ENCODE peak calls at places on chromosomes 5 and 9, in five cellular contexts. One of them, this sample, is unnamed.

GRCh38 chr5:168648576-168648975 is 69.4 kb upstream of the PANK3 start:
- DNase-seq in HCT116: no peak
- DNase-seq in prostate gland: no peak
- DNase-seq in transverse colon: no peak
- DNase-seq in upper lobe of left lung: no peak
- DNase-seq in this sample: no peak

GRCh38 chr9:74609671-74610416 is 112.7 kb downstream of the RORB start:
- DNase-seq in transverse colon: no peak
- DNase-seq in prostate gland: no peak
- DNase-seq in upper lobe of left lung: no peak
- DNase-seq in HCT116: no peak
- DNase-seq in this sample: no peak

GRCh38 chr9:112503170-112503569 is 16.5 kb downstream of the KIAA1958 start:
- DNase-seq in prostate gland: no peak
- DNase-seq in HCT116: no peak
- DNase-seq in upper lobe of left lung: no peak
- DNase-seq in transverse colon: no peak
- DNase-seq in this sample: no peak

GRCh38 chr9:15622596-15622995 is 69.8 kb downstream of the CCDC171 start:
- DNase-seq in HCT116: peak; percentile 15
- DNase-seq in upper lobe of left lung: no peak
- DNase-seq in prostate gland: no peak
- DNase-seq in transverse colon: no peak
- DNase-seq in this sample: no peak

GRCh38 chr9:90815183-90815943 is 13.7 kb downstream of the SYK start:
- DNase-seq in prostate gland: no peak
- DNase-seq in upper lobe of left lung: no peak
- DNase-seq in HCT116: no peak
- DNase-seq in transverse colon: peak; percentile 42
- DNase-seq in this sample: no peak

GRCh38 chr9:130565792-130566191 is 13.6 kb upstream of the FUBP3 start:
- DNase-seq in upper lobe of left lung: no peak
- DNase-seq in HCT116: no peak
- DNase-seq in transverse colon: no peak
- DNase-seq in prostate gland: no peak
- DNase-seq in this sample: no peak

GRCh38 chr9:72150653-72151052 is 1.4 kb downstream of the GDA start:
- DNase-seq in transverse colon: no peak
- DNase-seq in prostate gland: no peak
- DNase-seq in upper lobe of left lung: no peak
- DNase-seq in HCT116: no peak
- DNase-seq in this sample: no peak

GRCh38 chr5:22604711-22605110 is 248.4 kb downstream of the CDH12 start:
- DNase-seq in HCT116: no peak
- DNase-seq in prostate gland: no peak
- DNase-seq in upper lobe of left lung: no peak
- DNase-seq in transverse colon: no peak
- DNase-seq in this sample: no peak

GRCh38 chr9:120919639-120920494 is 6.7 kb downstream of the TRAF1 start:
- DNase-seq in upper lobe of left lung: no peak
- DNase-seq in prostate gland: no peak
- DNase-seq in HCT116: no peak
- DNase-seq in transverse colon: no peak
- DNase-seq in this sample: no peak

GRCh38 chr9:123246534-123246933 is 21.9 kb downstream of the STRBP start:
- DNase-seq in HCT116: no peak
- DNase-seq in prostate gland: no peak
- DNase-seq in upper lobe of left lung: no peak
- DNase-seq in transverse colon: no peak
- DNase-seq in this sample: no peak

GRCh38 chr5:107422494-107422893 is 248.2 kb downstream of the EFNA5 start:
- DNase-seq in upper lobe of left lung: no peak
- DNase-seq in prostate gland: no peak
- DNase-seq in HCT116: no peak
- DNase-seq in transverse colon: no peak
- DNase-seq in this sample: no peak

GRCh38 chr5:115559524-115559923 is 14.9 kb upstream of the FEM1C start:
- DNase-seq in upper lobe of left lung: no peak
- DNase-seq in HCT116: no peak
- DNase-seq in prostate gland: no peak
- DNase-seq in transverse colon: no peak
- DNase-seq in this sample: no peak

GRCh38 chr5:159844267-159844666 is 72.0 kb upstream of the ADRA1B start:
- DNase-seq in upper lobe of left lung: no peak
- DNase-seq in HCT116: no peak
- DNase-seq in prostate gland: no peak
- DNase-seq in transverse colon: no peak
- DNase-seq in this sample: no peak
- TF ChIP-seq POLR2AphosphoS5 in upper lobe of left lung: no peak
- TF ChIP-seq POLR2AphosphoS5 in HCT116: no peak
- TF ChIP-seq POLR2AphosphoS5 in prostate gland: no peak
- TF ChIP-seq POLR2AphosphoS5 in transverse colon: no peak
- TF ChIP-seq POLR2AphosphoS5 in this sample: no peak

GRCh38 chr9:33943389-33943788 is 105.3 kb downstream of the UBAP2 start:
- DNase-seq in upper lobe of left lung: no peak
- DNase-seq in transverse colon: no peak
- DNase-seq in prostate gland: no peak
- DNase-seq in HCT116: no peak
- DNase-seq in this sample: no peak
- H3K27ac ChIP-seq in upper lobe of left lung: no peak overlapping the region
- H3K27ac ChIP-seq in transverse colon: no peak overlapping the region
- H3K27ac ChIP-seq in prostate gland: no peak overlapping the region
- H3K27ac ChIP-seq in HCT116: no peak overlapping the region
- H3K27ac ChIP-seq in this sample: no peak overlapping the region

DNA sequence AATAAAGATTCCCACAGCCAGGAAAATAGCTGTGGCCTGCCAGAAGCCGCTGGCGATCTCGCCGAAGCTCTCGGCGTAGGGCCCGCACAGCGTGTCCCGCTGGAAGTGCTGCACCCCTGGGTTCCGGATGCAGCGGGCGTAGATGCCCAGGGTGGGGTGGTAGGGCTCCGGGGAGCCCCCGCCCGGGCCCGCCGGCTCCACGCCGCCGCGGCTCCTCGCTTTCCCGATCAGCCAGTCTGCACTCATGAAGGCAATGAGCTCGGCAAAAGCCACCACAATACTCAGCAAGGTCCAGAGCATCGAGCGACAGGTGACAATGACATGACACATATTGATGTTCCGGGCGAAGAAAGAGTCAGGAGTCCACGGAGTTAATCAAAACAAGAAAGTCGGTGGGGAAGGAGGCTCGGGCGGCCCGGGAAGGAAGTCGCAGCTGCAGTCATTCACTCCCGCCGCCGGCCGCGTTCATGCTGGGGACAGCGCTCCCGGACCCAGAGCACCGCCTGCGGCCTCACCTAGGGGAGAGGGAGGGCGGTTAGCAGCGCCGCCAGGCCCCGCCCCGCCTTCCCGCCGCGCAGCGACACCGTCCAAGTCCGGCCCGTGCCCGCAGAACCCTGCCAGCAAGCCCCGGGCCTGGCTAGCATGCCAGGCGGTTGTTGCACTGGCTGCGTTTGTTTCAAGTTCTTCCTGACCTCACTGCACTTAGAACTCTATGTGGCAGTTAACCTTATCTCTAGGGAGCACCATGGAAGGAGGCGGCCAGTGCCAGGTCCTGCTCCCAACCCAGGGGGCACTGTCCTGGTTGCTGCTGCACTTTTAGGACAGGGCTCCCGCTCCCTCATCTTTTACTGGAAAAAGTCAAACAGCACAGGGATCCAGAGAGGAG is 138.4 kb downstream of the LHFPL2 start:
- DNase-seq in transverse colon: peak; percentile 80
- DNase-seq in upper lobe of left lung: peak; percentile 95
- DNase-seq in prostate gland: peak; percentile 43
- DNase-seq in HCT116: no peak
- DNase-seq in this sample: no peak
- TF ChIP-seq POLR2A in transverse colon: peak; percentile 50
- TF ChIP-seq POLR2A in upper lobe of left lung: peak; percentile 28
- TF ChIP-seq POLR2A in prostate gland: no peak
- TF ChIP-seq POLR2A in HCT116: no peak
- TF ChIP-seq POLR2A in this sample: no peak

DNA sequence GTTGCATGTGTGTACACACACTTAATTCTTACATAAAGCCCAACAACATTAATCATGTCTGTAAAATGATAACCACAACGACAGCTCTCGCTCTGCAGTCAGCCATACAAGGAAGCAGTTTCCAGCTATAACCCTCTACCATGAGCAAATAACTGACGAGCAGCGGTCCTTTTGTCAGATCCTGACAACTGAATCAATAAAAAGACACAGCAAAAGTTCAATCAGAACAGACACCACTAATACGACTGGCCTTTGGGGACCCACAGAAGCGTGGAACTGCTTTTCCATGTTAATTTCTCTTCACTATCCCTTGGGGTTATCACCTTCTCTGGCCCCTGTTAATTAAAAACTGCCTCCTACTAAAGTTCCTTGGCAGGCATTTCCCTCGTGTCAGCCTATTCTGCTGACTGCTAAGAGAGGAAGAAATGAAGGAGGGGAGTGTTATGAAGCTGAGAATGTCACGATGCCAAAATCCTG is 722.8 kb upstream of the GRAMD2B start:
- DNase-seq in transverse colon: peak; percentile 30
- DNase-seq in upper lobe of left lung: no peak
- DNase-seq in prostate gland: no peak
- DNase-seq in HCT116: no peak
- DNase-seq in this sample: no peak
- TF ChIP-seq POLR2AphosphoS5 in transverse colon: no peak
- TF ChIP-seq POLR2AphosphoS5 in upper lobe of left lung: no peak
- TF ChIP-seq POLR2AphosphoS5 in prostate gland: no peak
- TF ChIP-seq POLR2AphosphoS5 in HCT116: no peak
- TF ChIP-seq POLR2AphosphoS5 in this sample: no peak

GRCh38 chr9:3968891-3969290 is 331.0 kb downstream of the GLIS3 start:
- DNase-seq in upper lobe of left lung: no peak
- DNase-seq in prostate gland: no peak
- DNase-seq in HCT116: peak; percentile 83
- DNase-seq in transverse colon: no peak
- DNase-seq in this sample: no peak
- H3K27ac ChIP-seq in upper lobe of left lung: no peak overlapping the region
- H3K27ac ChIP-seq in prostate gland: no peak overlapping the region
- H3K27ac ChIP-seq in HCT116: no peak overlapping the region
- H3K27ac ChIP-seq in transverse colon: no peak overlapping the region
- H3K27ac ChIP-seq in this sample: no peak overlapping the region

GRCh38 chr5:132456553-132457361 is 33.8 kb downstream of the IRF1 start:
- DNase-seq in prostate gland: no peak
- DNase-seq in HCT116: no peak
- DNase-seq in transverse colon: peak; percentile 78
- DNase-seq in upper lobe of left lung: peak; percentile 41
- DNase-seq in this sample: no peak
- TF ChIP-seq POLR2A in prostate gland: no peak
- TF ChIP-seq POLR2A in HCT116: no peak
- TF ChIP-seq POLR2A in transverse colon: peak; percentile 36
- TF ChIP-seq POLR2A in upper lobe of left lung: no peak
- TF ChIP-seq POLR2A in this sample: no peak

GRCh38 chr5:134018986-134019316 is 14.2 kb upstream of the VDAC1 start:
- DNase-seq in prostate gland: no peak
- DNase-seq in transverse colon: no peak
- DNase-seq in upper lobe of left lung: no peak
- DNase-seq in HCT116: no peak
- DNase-seq in this sample: no peak

GRCh38 chr5:134022333-134022732 is 17.6 kb upstream of the VDAC1 start:
- DNase-seq in prostate gland: no peak
- DNase-seq in upper lobe of left lung: no peak
- DNase-seq in HCT116: no peak
- DNase-seq in transverse colon: no peak
- DNase-seq in this sample: no peak

GRCh38 chr5:134019636-134020035 is 14.9 kb upstream of the VDAC1 start:
- DNase-seq in prostate gland: peak; percentile 52
- DNase-seq in transverse colon: no peak
- DNase-seq in HCT116: no peak
- DNase-seq in upper lobe of left lung: no peak
- DNase-seq in this sample: no peak

GRCh38 chr5:134020188-134020587 is 15.4 kb upstream of the VDAC1 start:
- DNase-seq in HCT116: no peak
- DNase-seq in transverse colon: peak; percentile 70
- DNase-seq in upper lobe of left lung: no peak
- DNase-seq in prostate gland: peak; percentile 70
- DNase-seq in this sample: no peak

DNA sequence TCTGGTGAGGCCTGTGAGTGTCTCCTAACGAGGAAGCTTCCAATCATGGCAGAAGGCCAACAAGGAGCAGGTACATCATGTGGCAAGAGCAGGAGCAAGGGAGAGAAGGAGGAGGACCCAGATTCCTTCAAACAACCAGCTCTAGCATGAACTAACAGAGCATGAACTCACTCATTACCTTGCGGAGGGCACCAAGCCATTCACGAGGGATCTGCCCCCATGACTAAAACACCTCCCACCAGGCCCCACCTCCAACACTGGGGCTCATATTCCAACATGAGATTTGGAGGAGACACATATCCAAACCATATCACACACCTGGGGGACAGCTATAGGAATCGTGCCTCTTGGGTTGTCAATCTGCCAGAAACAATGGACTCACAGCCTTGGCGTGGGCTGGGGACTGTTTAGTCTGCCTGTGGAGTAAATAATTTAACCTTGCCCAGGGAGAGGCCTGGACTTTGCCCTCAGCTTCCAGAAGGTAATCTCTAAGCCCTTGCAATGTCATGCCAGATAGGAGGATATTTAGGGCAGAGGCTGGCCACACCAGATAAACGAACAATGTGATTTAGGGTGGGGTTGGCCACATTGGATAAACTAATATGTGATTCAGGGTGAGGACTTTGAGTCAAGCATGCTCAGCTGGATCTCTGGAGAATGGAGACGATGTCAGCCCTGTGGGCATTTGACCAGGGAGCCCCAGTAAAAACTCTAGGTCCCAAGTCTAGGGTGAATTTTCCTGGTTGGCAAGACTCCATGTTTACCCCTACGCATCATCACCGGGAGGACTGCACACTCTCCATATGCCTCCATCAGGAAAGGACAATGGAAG is 13.6 kb upstream of the VDAC1 start:
- DNase-seq in prostate gland: no peak
- DNase-seq in transverse colon: peak; percentile 90
- DNase-seq in upper lobe of left lung: no peak
- DNase-seq in HCT116: no peak
- DNase-seq in this sample: no peak
- TF ChIP-seq POLR2AphosphoS5 in prostate gland: no peak
- TF ChIP-seq POLR2AphosphoS5 in transverse colon: peak; percentile 75
- TF ChIP-seq POLR2AphosphoS5 in upper lobe of left lung: peak; percentile 47
- TF ChIP-seq POLR2AphosphoS5 in HCT116: no peak
- TF ChIP-seq POLR2AphosphoS5 in this sample: no peak

DNA sequence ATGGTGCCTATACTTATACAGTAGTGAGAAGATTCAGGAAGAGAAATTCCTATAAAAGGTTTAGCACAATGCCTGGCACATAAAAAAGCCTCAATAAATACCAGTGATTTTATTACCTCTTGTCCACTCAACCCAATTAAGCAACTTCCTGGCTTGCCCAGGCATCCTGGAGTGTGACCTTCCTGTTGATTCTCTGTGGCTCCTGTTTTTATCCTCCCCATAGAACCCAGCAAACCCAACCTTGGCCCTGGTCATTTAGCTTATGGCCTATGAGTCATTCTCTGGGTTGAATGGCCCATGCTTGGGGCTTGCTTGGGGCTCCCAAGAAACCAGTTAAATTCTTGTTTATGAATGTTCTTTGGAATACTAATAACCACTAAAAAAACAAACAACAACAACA is 21.4 kb upstream of the SPARC start:
- DNase-seq in upper lobe of left lung: no peak
- DNase-seq in transverse colon: peak; percentile 30
- DNase-seq in HCT116: peak; percentile 41
- DNase-seq in prostate gland: no peak
- DNase-seq in this sample: no peak
- H3K27ac ChIP-seq in upper lobe of left lung: peak overlapping the region; percentile 1
- H3K27ac ChIP-seq in transverse colon: peak overlapping the region; percentile 47
- H3K27ac ChIP-seq in HCT116: peak overlapping the region; percentile 61
- H3K27ac ChIP-seq in prostate gland: no peak overlapping the region
- H3K27ac ChIP-seq in this sample: no peak overlapping the region

This sample was measured in esophagus muscularis mucosa.